ENCODE peak calls at places on chromosomes 12 and 14, in ten cellular contexts. One of them, this sample, is unnamed.
A peak's percentile ranks its signal among the peaks of the same experiment; 100 is the strongest.

GRCh38 chr14:55580401-55581010 is 499 bp downstream of the KTN1 start:
- DNase-seq in hepatocyte: peak; percentile 71
- DNase-seq in fibroblast of mammary gland: no peak
- DNase-seq in neural crest cell: peak; percentile 34
- DNase-seq in activated naive CD8-positive, alpha-beta T cell treated with anti-CD3 and anti-CD28 coated beads for 36 hours: peak; percentile 71
- DNase-seq in effector memory CD4-positive, alpha-beta T cell: peak; percentile 41
- DNase-seq in activated gamma-delta T cell: peak; percentile 67
- DNase-seq in left cardiac atrium: peak; percentile 50
- DNase-seq in CD4-positive, alpha-beta T cell: peak; percentile 43
- DNase-seq in adrenal gland: peak; percentile 36
- DNase-seq in this sample: peak; percentile 86

GRCh38 chr14:97712471-97712870 is 915.3 kb downstream of the VRK1 start:
- DNase-seq in adrenal gland: no peak
- DNase-seq in effector memory CD4-positive, alpha-beta T cell: no peak
- DNase-seq in CD4-positive, alpha-beta T cell: no peak
- DNase-seq in fibroblast of mammary gland: no peak
- DNase-seq in activated gamma-delta T cell: no peak
- DNase-seq in neural crest cell: no peak
- DNase-seq in left cardiac atrium: no peak
- DNase-seq in activated naive CD8-positive, alpha-beta T cell treated with anti-CD3 and anti-CD28 coated beads for 36 hours: no peak
- DNase-seq in hepatocyte: no peak
- DNase-seq in this sample: no peak

GRCh38 chr12:47302111-47302597 is 222.4 kb upstream of the AMIGO2 start:
- DNase-seq in adrenal gland: no peak
- DNase-seq in CD4-positive, alpha-beta T cell: no peak
- DNase-seq in effector memory CD4-positive, alpha-beta T cell: no peak
- DNase-seq in activated naive CD8-positive, alpha-beta T cell treated with anti-CD3 and anti-CD28 coated beads for 36 hours: peak; percentile 42
- DNase-seq in activated gamma-delta T cell: no peak
- DNase-seq in fibroblast of mammary gland: no peak
- DNase-seq in left cardiac atrium: no peak
- DNase-seq in neural crest cell: no peak
- DNase-seq in hepatocyte: no peak
- DNase-seq in this sample: no peak

GRCh38 chr12:10721654-10722501 is 1.2 kb downstream of the YBX3 start:
- DNase-seq in activated gamma-delta T cell: no peak
- DNase-seq in effector memory CD4-positive, alpha-beta T cell: peak; percentile 20
- DNase-seq in activated naive CD8-positive, alpha-beta T cell treated with anti-CD3 and anti-CD28 coated beads for 36 hours: peak; percentile 74
- DNase-seq in adrenal gland: peak; percentile 93
- DNase-seq in neural crest cell: peak; percentile 40
- DNase-seq in hepatocyte: peak; percentile 93
- DNase-seq in CD4-positive, alpha-beta T cell: peak; percentile 21
- DNase-seq in left cardiac atrium: peak; percentile 94
- DNase-seq in fibroblast of mammary gland: peak; percentile 99
- DNase-seq in this sample: peak; percentile 98

GRCh38 chr12:72632286-72632685 is 360.1 kb downstream of the TRHDE start:
- DNase-seq in activated gamma-delta T cell: no peak
- DNase-seq in activated naive CD8-positive, alpha-beta T cell treated with anti-CD3 and anti-CD28 coated beads for 36 hours: no peak
- DNase-seq in fibroblast of mammary gland: no peak
- DNase-seq in adrenal gland: no peak
- DNase-seq in neural crest cell: no peak
- DNase-seq in effector memory CD4-positive, alpha-beta T cell: no peak
- DNase-seq in left cardiac atrium: no peak
- DNase-seq in CD4-positive, alpha-beta T cell: no peak
- DNase-seq in hepatocyte: no peak
- DNase-seq in this sample: no peak

GRCh38 chr12:15522574-15523187 is 200.4 kb downstream of the PTPRO start:
- DNase-seq in hepatocyte: peak; percentile 58
- DNase-seq in activated naive CD8-positive, alpha-beta T cell treated with anti-CD3 and anti-CD28 coated beads for 36 hours: no peak
- DNase-seq in fibroblast of mammary gland: peak; percentile 75
- DNase-seq in neural crest cell: no peak
- DNase-seq in left cardiac atrium: no peak
- DNase-seq in effector memory CD4-positive, alpha-beta T cell: no peak
- DNase-seq in activated gamma-delta T cell: no peak
- DNase-seq in adrenal gland: no peak
- DNase-seq in CD4-positive, alpha-beta T cell: no peak
- DNase-seq in this sample: no peak

GRCh38 chr12:9866786-9867379 is 2.3 kb downstream of the CLEC2B start:
- DNase-seq in effector memory CD4-positive, alpha-beta T cell: no peak
- DNase-seq in activated naive CD8-positive, alpha-beta T cell treated with anti-CD3 and anti-CD28 coated beads for 36 hours: no peak
- DNase-seq in adrenal gland: no peak
- DNase-seq in activated gamma-delta T cell: no peak
- DNase-seq in neural crest cell: no peak
- DNase-seq in left cardiac atrium: no peak
- DNase-seq in fibroblast of mammary gland: no peak
- DNase-seq in CD4-positive, alpha-beta T cell: no peak
- DNase-seq in hepatocyte: no peak
- DNase-seq in this sample: no peak

GRCh38 chr12:122182887-122183587 is at the start of gene LRRC43:
- DNase-seq in neural crest cell: peak; percentile 35
- DNase-seq in CD4-positive, alpha-beta T cell: peak; percentile 20
- DNase-seq in effector memory CD4-positive, alpha-beta T cell: no peak
- DNase-seq in adrenal gland: peak; percentile 31
- DNase-seq in left cardiac atrium: peak; percentile 50
- DNase-seq in activated gamma-delta T cell: peak; percentile 28
- DNase-seq in fibroblast of mammary gland: no peak
- DNase-seq in hepatocyte: peak; percentile 85
- DNase-seq in activated naive CD8-positive, alpha-beta T cell treated with anti-CD3 and anti-CD28 coated beads for 36 hours: peak; percentile 46
- DNase-seq in this sample: no peak

GRCh38 chr12:50024804-50025186 is 499 bp downstream of the RACGAP1 start:
- DNase-seq in neural crest cell: no peak
- DNase-seq in fibroblast of mammary gland: peak; percentile 7
- DNase-seq in left cardiac atrium: no peak
- DNase-seq in adrenal gland: no peak
- DNase-seq in CD4-positive, alpha-beta T cell: no peak
- DNase-seq in effector memory CD4-positive, alpha-beta T cell: no peak
- DNase-seq in activated gamma-delta T cell: no peak
- DNase-seq in activated naive CD8-positive, alpha-beta T cell treated with anti-CD3 and anti-CD28 coated beads for 36 hours: no peak
- DNase-seq in hepatocyte: no peak
- DNase-seq in this sample: no peak

GRCh38 chr14:35879654-35880249 is 53.6 kb downstream of the BRMS1L start:
- DNase-seq in effector memory CD4-positive, alpha-beta T cell: no peak
- DNase-seq in fibroblast of mammary gland: peak; percentile 39
- DNase-seq in left cardiac atrium: no peak
- DNase-seq in activated naive CD8-positive, alpha-beta T cell treated with anti-CD3 and anti-CD28 coated beads for 36 hours: no peak
- DNase-seq in CD4-positive, alpha-beta T cell: no peak
- DNase-seq in hepatocyte: no peak
- DNase-seq in neural crest cell: no peak
- DNase-seq in adrenal gland: no peak
- DNase-seq in activated gamma-delta T cell: no peak
- DNase-seq in this sample: no peak

GRCh38 chr14:75422169-75422568 is 5.7 kb upstream of the JDP2 start:
- DNase-seq in neural crest cell: no peak
- DNase-seq in CD4-positive, alpha-beta T cell: no peak
- DNase-seq in left cardiac atrium: no peak
- DNase-seq in activated naive CD8-positive, alpha-beta T cell treated with anti-CD3 and anti-CD28 coated beads for 36 hours: no peak
- DNase-seq in hepatocyte: no peak
- DNase-seq in activated gamma-delta T cell: no peak
- DNase-seq in adrenal gland: no peak
- DNase-seq in effector memory CD4-positive, alpha-beta T cell: no peak
- DNase-seq in fibroblast of mammary gland: peak; percentile 85
- DNase-seq in this sample: no peak

GRCh38 chr14:75428230-75429104 is 645 bp downstream of the JDP2 start:
- DNase-seq in fibroblast of mammary gland: no peak
- DNase-seq in neural crest cell: peak; percentile 7
- DNase-seq in left cardiac atrium: peak; percentile 64
- DNase-seq in adrenal gland: peak; percentile 49
- DNase-seq in effector memory CD4-positive, alpha-beta T cell: no peak
- DNase-seq in activated naive CD8-positive, alpha-beta T cell treated with anti-CD3 and anti-CD28 coated beads for 36 hours: peak; percentile 45
- DNase-seq in hepatocyte: peak; percentile 60
- DNase-seq in activated gamma-delta T cell: no peak
- DNase-seq in CD4-positive, alpha-beta T cell: no peak
- DNase-seq in this sample: peak; percentile 57

GRCh38 chr14:60965402-60965801 is 15.5 kb downstream of the TRMT5 start:
- DNase-seq in fibroblast of mammary gland: peak; percentile 87
- DNase-seq in effector memory CD4-positive, alpha-beta T cell: no peak
- DNase-seq in hepatocyte: peak; percentile 22
- DNase-seq in left cardiac atrium: no peak
- DNase-seq in adrenal gland: no peak
- DNase-seq in activated naive CD8-positive, alpha-beta T cell treated with anti-CD3 and anti-CD28 coated beads for 36 hours: no peak
- DNase-seq in CD4-positive, alpha-beta T cell: no peak
- DNase-seq in neural crest cell: no peak
- DNase-seq in activated gamma-delta T cell: no peak
- DNase-seq in this sample: no peak

GRCh38 chr12:76878045-76878898 is 547 bp downstream of the CSRP2 start:
- DNase-seq in activated gamma-delta T cell: no peak
- DNase-seq in neural crest cell: peak; percentile 34
- DNase-seq in CD4-positive, alpha-beta T cell: peak; percentile 3
- DNase-seq in hepatocyte: peak; percentile 55
- DNase-seq in effector memory CD4-positive, alpha-beta T cell: no peak
- DNase-seq in adrenal gland: peak; percentile 15
- DNase-seq in fibroblast of mammary gland: no peak
- DNase-seq in activated naive CD8-positive, alpha-beta T cell treated with anti-CD3 and anti-CD28 coated beads for 36 hours: peak; percentile 18
- DNase-seq in left cardiac atrium: peak; percentile 36
- DNase-seq in this sample: peak; percentile 19

GRCh38 chr12:10612954-10613333 is 465 bp downstream of the MAGOHB start:
- DNase-seq in CD4-positive, alpha-beta T cell: no peak
- DNase-seq in adrenal gland: no peak
- DNase-seq in activated naive CD8-positive, alpha-beta T cell treated with anti-CD3 and anti-CD28 coated beads for 36 hours: no peak
- DNase-seq in left cardiac atrium: no peak
- DNase-seq in hepatocyte: peak; percentile 10
- DNase-seq in fibroblast of mammary gland: no peak
- DNase-seq in neural crest cell: no peak
- DNase-seq in effector memory CD4-positive, alpha-beta T cell: no peak
- DNase-seq in activated gamma-delta T cell: no peak
- DNase-seq in this sample: no peak

GRCh38 chr12:93108958-93109357 is 179.9 kb upstream of the EEA1 start:
- DNase-seq in activated gamma-delta T cell: no peak
- DNase-seq in hepatocyte: no peak
- DNase-seq in adrenal gland: no peak
- DNase-seq in CD4-positive, alpha-beta T cell: no peak
- DNase-seq in activated naive CD8-positive, alpha-beta T cell treated with anti-CD3 and anti-CD28 coated beads for 36 hours: no peak
- DNase-seq in neural crest cell: no peak
- DNase-seq in fibroblast of mammary gland: no peak
- DNase-seq in left cardiac atrium: no peak
- DNase-seq in effector memory CD4-positive, alpha-beta T cell: no peak
- DNase-seq in this sample: no peak